ENCODE peak calls at places on chromosomes 6 and 20, in six cellular contexts. G is GM12878, S is HCT116, R is HepG2, L is K562, Y is Panc1. E is an unnamed sample.

GRCh38 chr20:35636095-35636494 is 20.5 kb downstream of the SPAG4 start:
- DNase-seq in S (no peak), R (peak), L (no peak), G (no peak), Y (no peak), E (no peak)

GRCh38 chr20:38073307-38074010 is 39.9 kb downstream of the RPRD1B start:
- DNase-seq in R (peak), G (no peak), Y (peak), S (peak), L (peak), E (peak)

GRCh38 chr6:107105511-107106116 is 9.7 kb downstream of the BEND3 start:
- DNase-seq in L (no peak), S (no peak), R (no peak), G (no peak), Y (no peak), E (no peak)

GRCh38 chr6:87322304-87323212 is at the start of gene SMIM8:
- DNase-seq in L (peak), G (peak), Y (peak), R (peak), S (peak), E (peak)

GRCh38 chr6:141653590-141653989 is 479.1 kb upstream of the GJE1 start:
- DNase-seq in R (no peak), S (no peak), G (no peak), L (no peak), Y (no peak), E (no peak)

GRCh38 chr20:35093245-35093884 is 758 bp upstream of the TRPC4AP start:
- DNase-seq in G (no peak), Y (peak), L (no peak), S (no peak), R (no peak), E (no peak)

GRCh38 chr6:110181131-110182027 is 1.2 kb downstream of the CDC40 start:
- DNase-seq in S (no peak), G (no peak), R (no peak), Y (no peak), L (no peak), E (no peak)

GRCh38 chr20:37598101-37598530 is 70.4 kb upstream of the BLCAP start:
- DNase-seq in Y (no peak), R (no peak), L (no peak), G (no peak), S (no peak), E (peak)

GRCh38 chr20:38021373-38021772 is 11.9 kb downstream of the TTI1 start:
- DNase-seq in S (no peak), L (no peak), G (no peak), Y (no peak), R (peak), E (no peak)

GRCh38 chr6:54897462-54898189 is 51.1 kb downstream of the FAM83B start:
- DNase-seq in G (no peak), Y (no peak), L (no peak), S (no peak), R (no peak), E (no peak)

GRCh38 chr6:108707328-108707976 is 140.8 kb upstream of the ARMC2 start:
- DNase-seq in S (no peak), R (peak), G (no peak), Y (no peak), L (no peak), E (no peak)

GRCh38 chr6:160791981-160792418 is 90.0 kb downstream of the PLG start:
- DNase-seq in R (no peak), Y (peak), S (peak), L (no peak), G (no peak), E (no peak)

GRCh38 chr20:63496404-63497120 is 2.3 kb downstream of the EEF1A2 start:
- DNase-seq in L (no peak), Y (no peak), R (no peak), S (no peak), G (no peak), E (no peak)

GRCh38 chr6:4603291-4603690 is 172.9 kb upstream of the CDYL start:
- DNase-seq in G (no peak), R (no peak), Y (no peak), L (no peak), S (peak), E (no peak)

GRCh38 chr20:59636791-59637370 is 32.5 kb downstream of the PHACTR3 start:
- DNase-seq in Y (no peak), G (no peak), R (no peak), L (no peak), S (no peak), E (no peak)

GRCh38 chr6:129593233-129593564 is 116.8 kb downstream of the ARHGAP18 start:
- DNase-seq in R (peak), G (no peak), S (no peak), L (no peak), Y (no peak), E (no peak)

GRCh38 chr20:23596856-23597255 is 8.9 kb downstream of the CST9 start:
- DNase-seq in R (no peak), Y (no peak), S (no peak), L (no peak), G (no peak), E (no peak)

GRCh38 chr20:51417245-51417560 is 125.3 kb downstream of the NFATC2 start:
- DNase-seq in G (no peak), Y (no peak), S (no peak), L (no peak), R (no peak), E (no peak)

GRCh38 chr20:11891081-11891826 is 26.4 kb upstream of the BTBD3 start:
- DNase-seq in Y (no peak), L (peak), S (no peak), R (peak), G (no peak), E (peak)

GRCh38 chr6:82740066-82740465 is 325.6 kb downstream of the UBE3D start:
- DNase-seq in L (no peak), R (no peak), G (no peak), S (no peak), Y (no peak), E (no peak)

GRCh38 chr6:19999319-20000191 is 162.4 kb downstream of the ID4 start:
- DNase-seq in G (peak), Y (no peak), S (peak), L (peak), R (no peak), E (no peak)

GRCh38 chr6:166605752-166606151 is 19.3 kb upstream of the RAMACL start:
- DNase-seq in S (no peak), Y (no peak), R (no peak), L (no peak), G (no peak), E (no peak)

GRCh38 chr6:89411019-89411268 is 1.1 kb downstream of the RRAGD start:
- DNase-seq in S (no peak), G (no peak), R (no peak), L (no peak), Y (no peak), E (peak)

DNA sequence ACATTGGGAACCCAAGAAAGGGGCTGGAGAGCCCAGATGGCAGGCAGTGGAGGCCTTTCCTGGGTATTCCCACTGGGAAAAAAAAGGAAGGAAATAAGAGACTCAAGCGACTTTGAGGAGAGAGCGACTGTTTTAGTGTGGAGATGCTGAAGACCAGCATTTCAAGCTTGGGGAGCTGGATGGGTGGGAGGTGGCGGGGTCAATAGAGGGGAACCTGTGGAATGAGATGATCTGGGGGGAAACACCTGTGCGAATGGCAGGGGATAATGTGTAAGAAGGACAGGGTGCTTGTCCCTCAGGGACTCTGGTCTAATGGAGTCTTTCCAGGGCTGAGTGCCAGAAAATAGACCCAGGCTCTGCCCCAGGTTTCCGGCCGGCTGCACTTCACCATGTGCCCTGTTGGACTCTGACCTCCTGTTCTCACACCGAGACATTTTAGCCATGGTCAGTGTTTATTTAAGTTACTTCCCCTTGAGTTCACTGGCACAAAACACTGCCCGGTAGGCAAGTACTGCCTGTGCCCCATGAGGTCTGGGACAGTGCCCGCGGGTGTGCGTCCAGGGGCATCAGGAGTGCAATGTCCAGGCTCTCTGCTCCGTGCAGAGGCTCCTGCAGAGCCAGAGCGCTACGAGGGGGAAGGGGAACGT is 50.4 kb upstream of the NKX2-2 start:
- DNase-seq in L (no peak), Y (no peak), S (no peak), R (peak), G (no peak), E (peak)
- TF ChIP-seq SIN3A in L (no peak), Y (no peak), S (no peak), R (no peak), G (no peak), E (no peak)

DNA sequence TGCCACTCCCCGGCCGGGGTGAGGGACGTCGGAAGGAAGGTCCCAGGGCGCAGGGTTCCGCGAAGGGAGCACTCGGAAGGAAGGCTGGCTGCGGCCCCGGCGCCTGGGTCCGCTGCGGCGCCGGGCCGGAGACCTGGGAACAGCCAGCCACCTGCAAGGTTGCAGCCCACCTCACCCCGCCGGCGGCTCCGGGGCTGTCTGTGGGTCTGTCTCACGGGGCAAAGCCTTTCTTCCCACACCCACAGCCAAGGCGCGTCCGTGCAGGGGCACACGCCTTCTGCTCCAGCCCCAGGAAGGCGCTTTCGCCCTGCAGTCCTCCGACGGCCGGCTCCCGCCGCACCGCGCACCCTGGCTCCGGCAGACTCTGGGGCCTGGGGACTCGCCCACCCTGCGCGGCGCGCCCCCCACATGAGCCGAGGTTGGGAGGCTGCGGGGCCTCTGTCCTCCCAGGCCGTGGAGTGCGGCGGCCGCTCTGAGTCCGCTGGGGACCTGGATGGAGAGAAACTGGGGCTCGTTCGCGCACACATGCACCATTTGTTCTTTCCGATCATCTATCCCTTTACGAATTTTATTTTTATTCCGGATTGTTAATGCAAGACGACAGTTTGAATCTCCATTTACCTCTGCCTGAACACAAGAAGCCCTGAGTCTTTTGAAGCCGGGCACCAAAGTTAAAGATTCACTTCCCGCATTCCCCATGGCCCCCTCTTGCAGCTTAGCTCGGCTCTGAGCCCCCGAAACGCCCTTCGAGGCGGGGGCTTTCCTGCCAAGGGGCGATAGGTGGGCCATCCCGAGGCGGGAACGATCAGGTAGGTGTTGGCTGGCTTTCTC is 4.5 kb upstream of the FOXC1 start:
- DNase-seq in G (no peak), L (no peak), Y (no peak), R (no peak), S (no peak), E (no peak)
- TF ChIP-seq REST in G (no peak), L (no peak), Y (no peak), R (no peak), S (no peak), E (no peak)

GRCh38 chr6:63349401-63349800 is 29.6 kb upstream of the LGSN start:
- DNase-seq in S (no peak), R (no peak), G (no peak), Y (no peak), L (no peak), E (no peak)
- TF ChIP-seq SIN3A in S (no peak), R (no peak), G (no peak), Y (no peak), L (no peak), E (no peak)

GRCh38 chr6:37877373-37878149 is 58.0 kb downstream of the ZFAND3 start:
- DNase-seq in L (no peak), R (no peak), S (no peak), G (no peak), Y (no peak), E (no peak)
- TF ChIP-seq REST in L (no peak), R (no peak), S (no peak), G (no peak), Y (no peak), E (no peak)

DNA sequence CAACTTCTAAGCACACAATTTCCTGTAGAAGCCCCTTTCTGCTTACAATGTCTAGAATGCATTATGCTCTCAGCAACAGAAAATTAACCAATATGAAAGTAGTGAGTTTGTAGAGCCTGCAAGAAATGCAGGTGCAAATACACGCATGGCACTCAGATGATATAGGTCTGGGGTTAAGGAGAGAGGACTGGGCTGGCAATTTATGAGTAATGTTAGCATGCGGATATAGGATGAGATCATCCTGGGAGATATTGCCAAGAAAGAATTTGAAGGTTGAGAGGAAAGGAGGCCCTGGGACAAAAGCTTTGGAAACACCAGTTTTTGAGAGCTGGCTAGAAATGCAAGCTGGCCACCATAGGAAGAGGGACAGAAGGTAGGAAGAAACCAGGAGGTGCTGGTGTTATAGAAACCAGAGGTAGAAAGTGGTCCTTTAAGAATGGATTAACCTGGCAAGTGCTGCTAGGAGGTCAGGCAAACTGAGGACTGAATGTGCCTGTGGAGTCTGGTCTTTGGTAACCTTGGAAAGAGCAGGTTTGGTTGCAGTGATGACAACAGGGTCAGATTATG is 183.2 kb upstream of the MYLIP start:
- DNase-seq in L (no peak), G (no peak), R (no peak), Y (no peak), S (no peak), E (no peak)
- TF ChIP-seq SIN3A in L (no peak), G (no peak), R (no peak), Y (no peak), S (no peak), E (no peak)

GRCh38 chr6:122066200-122066599 is 333.3 kb upstream of the HSF2 start:
- DNase-seq in G (no peak), R (no peak), S (no peak), L (no peak), Y (no peak), E (no peak)
- TF ChIP-seq REST in G (no peak), R (no peak), S (no peak), L (no peak), Y (no peak), E (no peak)

GRCh38 chr6:100968934-100969333 is 87.8 kb upstream of the ASCC3 start:
- DNase-seq in S (no peak), G (no peak), Y (no peak), R (peak), L (no peak), E (no peak)
- TF ChIP-seq SIN3A in S (no peak), G (no peak), Y (no peak), R (no peak), L (no peak), E (no peak)

DNA sequence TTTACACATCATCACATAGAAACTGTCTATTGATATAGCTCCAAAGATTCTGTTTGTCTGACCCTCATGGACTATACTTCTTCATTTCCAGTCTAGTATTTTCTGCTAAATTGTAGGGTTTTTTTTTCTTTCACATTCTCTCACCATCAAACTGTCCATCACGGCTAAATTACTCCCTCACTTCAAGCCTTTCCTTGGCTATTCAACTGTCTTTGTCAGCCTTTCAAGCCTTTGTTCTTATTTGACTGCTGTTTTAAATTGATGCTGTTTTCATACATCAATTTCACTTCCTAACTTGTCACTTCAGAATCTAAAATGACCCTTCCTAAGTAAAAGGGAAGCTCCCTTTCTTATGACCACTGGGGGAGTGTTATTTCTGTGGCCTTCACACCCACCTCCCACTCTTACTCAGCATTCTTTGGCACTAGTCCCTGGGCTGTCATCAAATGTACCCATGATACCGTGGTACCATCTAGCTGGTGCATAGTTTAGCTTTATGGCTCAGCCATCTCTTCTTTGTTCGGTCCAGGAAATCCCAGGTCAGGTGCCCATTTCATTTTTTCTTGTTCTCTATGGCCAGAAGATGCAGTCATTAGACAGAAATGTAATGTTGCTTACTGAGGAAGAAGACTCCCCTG is 8.6 kb downstream of the GJA1 start:
- DNase-seq in G (no peak), L (no peak), S (no peak), R (no peak), Y (no peak), E (no peak)
- TF ChIP-seq REST in G (no peak), L (no peak), S (no peak), R (no peak), Y (no peak), E (no peak)